ENCODE peak calls at places on chromosomes 5 and 9, in nine cellular contexts. One of them, this sample, is unnamed.

GRCh38 chr9:94950733-94951590 is 224.5 kb downstream of the AOPEP start:
- DNase-seq in NCI-H2081: no peak
- DNase-seq in activated gamma-delta T cell: no peak
- DNase-seq in fibroblast of pulmonary artery: peak
- DNase-seq in NCI-H460: no peak
- DNase-seq in OCI-M1: no peak
- DNase-seq in CD8-positive, alpha-beta T cell: no peak
- DNase-seq in LHCN-M2: peak
- DNase-seq in iPS DF 6.9: no peak
- DNase-seq in this sample: no peak

GRCh38 chr5:107331312-107331711 is 339.4 kb downstream of the EFNA5 start:
- DNase-seq in NCI-H2081: no peak
- DNase-seq in activated gamma-delta T cell: no peak
- DNase-seq in fibroblast of pulmonary artery: peak
- DNase-seq in NCI-H460: no peak
- DNase-seq in OCI-M1: no peak
- DNase-seq in CD8-positive, alpha-beta T cell: no peak
- DNase-seq in LHCN-M2: no peak
- DNase-seq in iPS DF 6.9: no peak
- DNase-seq in this sample: no peak

GRCh38 chr5:93665649-93666048 is 75.8 kb downstream of the POU5F2 start:
- DNase-seq in NCI-H2081: peak
- DNase-seq in activated gamma-delta T cell: no peak
- DNase-seq in fibroblast of pulmonary artery: no peak
- DNase-seq in NCI-H460: no peak
- DNase-seq in OCI-M1: no peak
- DNase-seq in CD8-positive, alpha-beta T cell: no peak
- DNase-seq in LHCN-M2: no peak
- DNase-seq in iPS DF 6.9: no peak
- DNase-seq in this sample: no peak

GRCh38 chr5:81848368-81848767 is 97.5 kb upstream of the SSBP2 start:
- DNase-seq in NCI-H2081: no peak
- DNase-seq in activated gamma-delta T cell: no peak
- DNase-seq in fibroblast of pulmonary artery: peak
- DNase-seq in NCI-H460: no peak
- DNase-seq in OCI-M1: peak
- DNase-seq in CD8-positive, alpha-beta T cell: no peak
- DNase-seq in LHCN-M2: peak
- DNase-seq in iPS DF 6.9: no peak
- DNase-seq in this sample: no peak

GRCh38 chr5:586751-587285 is 25.3 kb upstream of the CEP72 start:
- DNase-seq in NCI-H2081: no peak
- DNase-seq in activated gamma-delta T cell: no peak
- DNase-seq in fibroblast of pulmonary artery: no peak
- DNase-seq in NCI-H460: peak
- DNase-seq in OCI-M1: no peak
- DNase-seq in CD8-positive, alpha-beta T cell: no peak
- DNase-seq in LHCN-M2: no peak
- DNase-seq in iPS DF 6.9: no peak
- DNase-seq in this sample: no peak

GRCh38 chr5:32710859-32711692 is at the start of gene NPR3:
- DNase-seq in NCI-H2081: no peak
- DNase-seq in activated gamma-delta T cell: no peak
- DNase-seq in fibroblast of pulmonary artery: peak
- DNase-seq in NCI-H460: peak
- DNase-seq in OCI-M1: peak
- DNase-seq in CD8-positive, alpha-beta T cell: no peak
- DNase-seq in LHCN-M2: peak
- DNase-seq in iPS DF 6.9: no peak
- DNase-seq in this sample: no peak

GRCh38 chr5:180299526-180299925 is 7.6 kb upstream of the MAPK9 start:
- DNase-seq in NCI-H2081: no peak
- DNase-seq in activated gamma-delta T cell: no peak
- DNase-seq in fibroblast of pulmonary artery: no peak
- DNase-seq in NCI-H460: no peak
- DNase-seq in OCI-M1: no peak
- DNase-seq in CD8-positive, alpha-beta T cell: no peak
- DNase-seq in LHCN-M2: no peak
- DNase-seq in iPS DF 6.9: no peak
- DNase-seq in this sample: no peak

GRCh38 chr9:3980771-3981170 is 319.1 kb downstream of the GLIS3 start:
- DNase-seq in NCI-H2081: no peak
- DNase-seq in activated gamma-delta T cell: no peak
- DNase-seq in fibroblast of pulmonary artery: peak
- DNase-seq in NCI-H460: no peak
- DNase-seq in OCI-M1: no peak
- DNase-seq in CD8-positive, alpha-beta T cell: no peak
- DNase-seq in LHCN-M2: no peak
- DNase-seq in iPS DF 6.9: no peak
- DNase-seq in this sample: peak

GRCh38 chr5:16992006-16992405 is 55.9 kb upstream of the MYO10 start:
- DNase-seq in NCI-H2081: no peak
- DNase-seq in activated gamma-delta T cell: no peak
- DNase-seq in fibroblast of pulmonary artery: peak
- DNase-seq in NCI-H460: no peak
- DNase-seq in OCI-M1: no peak
- DNase-seq in CD8-positive, alpha-beta T cell: no peak
- DNase-seq in LHCN-M2: peak
- DNase-seq in iPS DF 6.9: no peak
- DNase-seq in this sample: no peak

GRCh38 chr5:109690456-109691247 is 925 bp downstream of the MAN2A1 start:
- DNase-seq in NCI-H2081: peak
- DNase-seq in activated gamma-delta T cell: peak
- DNase-seq in fibroblast of pulmonary artery: peak
- DNase-seq in NCI-H460: peak
- DNase-seq in OCI-M1: peak
- DNase-seq in CD8-positive, alpha-beta T cell: peak
- DNase-seq in LHCN-M2: peak
- DNase-seq in iPS DF 6.9: no peak
- DNase-seq in this sample: peak

GRCh38 chr5:38420691-38421395 is 135.6 kb downstream of the LIFR start:
- DNase-seq in NCI-H2081: peak
- DNase-seq in activated gamma-delta T cell: no peak
- DNase-seq in fibroblast of pulmonary artery: peak
- DNase-seq in NCI-H460: peak
- DNase-seq in OCI-M1: peak
- DNase-seq in CD8-positive, alpha-beta T cell: no peak
- DNase-seq in LHCN-M2: peak
- DNase-seq in iPS DF 6.9: no peak
- DNase-seq in this sample: peak

GRCh38 chr5:167898361-167899042 is 392.9 kb upstream of the WWC1 start:
- DNase-seq in NCI-H2081: no peak
- DNase-seq in activated gamma-delta T cell: no peak
- DNase-seq in fibroblast of pulmonary artery: no peak
- DNase-seq in NCI-H460: no peak
- DNase-seq in OCI-M1: no peak
- DNase-seq in CD8-positive, alpha-beta T cell: no peak
- DNase-seq in LHCN-M2: no peak
- DNase-seq in iPS DF 6.9: no peak
- DNase-seq in this sample: no peak

GRCh38 chr5:83025690-83026472 is 51.3 kb downstream of the TMEM167A start:
- DNase-seq in NCI-H2081: no peak
- DNase-seq in activated gamma-delta T cell: no peak
- DNase-seq in fibroblast of pulmonary artery: no peak
- DNase-seq in NCI-H460: no peak
- DNase-seq in OCI-M1: peak
- DNase-seq in CD8-positive, alpha-beta T cell: no peak
- DNase-seq in LHCN-M2: no peak
- DNase-seq in iPS DF 6.9: no peak
- DNase-seq in this sample: no peak

GRCh38 chr5:10699281-10699874 is 61.7 kb downstream of the DAP start:
- DNase-seq in NCI-H2081: no peak
- DNase-seq in activated gamma-delta T cell: no peak
- DNase-seq in fibroblast of pulmonary artery: no peak
- DNase-seq in NCI-H460: no peak
- DNase-seq in OCI-M1: no peak
- DNase-seq in CD8-positive, alpha-beta T cell: no peak
- DNase-seq in LHCN-M2: no peak
- DNase-seq in iPS DF 6.9: no peak
- DNase-seq in this sample: no peak

GRCh38 chr5:172868436-172868923 is 34.4 kb downstream of the ERGIC1 start:
- DNase-seq in NCI-H2081: no peak
- DNase-seq in activated gamma-delta T cell: no peak
- DNase-seq in fibroblast of pulmonary artery: peak
- DNase-seq in NCI-H460: peak
- DNase-seq in OCI-M1: peak
- DNase-seq in CD8-positive, alpha-beta T cell: no peak
- DNase-seq in LHCN-M2: peak
- DNase-seq in iPS DF 6.9: no peak
- DNase-seq in this sample: no peak

GRCh38 chr9:91182831-91183230 is 178.9 kb downstream of the AUH start:
- DNase-seq in NCI-H2081: no peak
- DNase-seq in activated gamma-delta T cell: no peak
- DNase-seq in fibroblast of pulmonary artery: no peak
- DNase-seq in NCI-H460: no peak
- DNase-seq in OCI-M1: no peak
- DNase-seq in CD8-positive, alpha-beta T cell: no peak
- DNase-seq in LHCN-M2: no peak
- DNase-seq in iPS DF 6.9: no peak
- DNase-seq in this sample: no peak

GRCh38 chr5:138930371-138931097 is 55.4 kb upstream of the LRRTM2 start:
- DNase-seq in NCI-H2081: no peak
- DNase-seq in activated gamma-delta T cell: no peak
- DNase-seq in fibroblast of pulmonary artery: no peak
- DNase-seq in NCI-H460: no peak
- DNase-seq in OCI-M1: no peak
- DNase-seq in CD8-positive, alpha-beta T cell: no peak
- DNase-seq in LHCN-M2: no peak
- DNase-seq in iPS DF 6.9: no peak
- DNase-seq in this sample: no peak

This sample was measured in AG04450.